ENCODE peak calls at places on chromosomes 2 and 18, in seven cellular contexts. E, W, B, H, G, R and P are unnamed samples.

GRCh38 chr2:39061280-39061679 is 59.6 kb downstream of the SOS1 start:
- DNase-seq in W (no peak), R (no peak), G (no peak), E (no peak), H (no peak), B (no peak), P (no peak)

GRCh38 chr2:140718999-140719398 is 1411.8 kb downstream of the LRP1B start:
- DNase-seq in W (no peak), E (no peak), H (no peak), G (no peak), R (no peak), B (no peak), P (no peak)

GRCh38 chr2:218022131-218022850 is 19.5 kb upstream of the TNS1 start:
- DNase-seq in B (no peak), H (no peak), R (no peak), G (no peak), E (no peak), W (no peak), P (no peak)

GRCh38 chr2:3487028-3487425 is 32.3 kb downstream of the ADI1 start:
- DNase-seq in H (no peak), E (no peak), B (no peak), W (no peak), R (no peak), G (no peak), P (no peak)

GRCh38 chr2:201369762-201370161 is 12.6 kb upstream of the FLACC1 start:
- DNase-seq in W (no peak), E (no peak), H (no peak), R (no peak), B (no peak), G (no peak), P (no peak)

GRCh38 chr2:25375371-25375988 is 33.8 kb upstream of the DNMT3A start:
- DNase-seq in E (peak), B (no peak), H (no peak), G (peak), W (no peak), R (no peak), P (no peak)

GRCh38 chr2:43127208-43127940 is 99.0 kb downstream of the ZFP36L2 start:
- DNase-seq in E (no peak), B (no peak), W (no peak), H (peak), R (no peak), G (peak), P (no peak)

GRCh38 chr2:46095821-46096220 is 201.4 kb upstream of the EPAS1 start:
- DNase-seq in W (no peak), G (no peak), R (no peak), E (no peak), B (no peak), H (no peak), P (no peak)

GRCh38 chr2:20617892-20618467 is 32.9 kb downstream of the HS1BP3 start:
- DNase-seq in W (peak), B (peak), H (peak), R (peak), G (peak), E (no peak), P (no peak)

GRCh38 chr18:79720359-79720733 is 40.7 kb downstream of the CTDP1 start:
- DNase-seq in B (no peak), E (no peak), W (no peak), G (no peak), R (no peak), H (no peak), P (no peak)

GRCh38 chr2:21515903-21516302 is 392.1 kb downstream of the TDRD15 start:
- DNase-seq in R (no peak), G (no peak), H (no peak), B (no peak), W (no peak), E (no peak), P (no peak)

GRCh38 chr2:138029238-138029637 is 65.0 kb downstream of the HNMT start:
- DNase-seq in W (no peak), E (no peak), G (no peak), B (peak), H (no peak), R (no peak), P (no peak)

GRCh38 chr2:233486357-233486756 is 80.2 kb downstream of the USP40 start:
- DNase-seq in G (no peak), E (no peak), H (no peak), W (no peak), R (no peak), B (no peak), P (no peak)

GRCh38 chr2:74991977-74992376 is 33.5 kb downstream of the POLE4 start:
- DNase-seq in R (no peak), B (peak), H (no peak), G (no peak), E (no peak), W (no peak), P (no peak)

GRCh38 chr2:143955416-143956075 is 564.4 kb downstream of the ZEB2 start:
- DNase-seq in R (no peak), H (no peak), E (no peak), G (no peak), B (peak), W (no peak), P (no peak)